ENCODE peak calls at places on chromosomes 5 and 9, in six cellular contexts. K is K562, M is H1, C is HepG2, E is GM12892, N is GM12878. P is an unnamed sample.

GRCh38 chr9:16131269-16131668 is 578.4 kb downstream of the CCDC171 start:
- DNase-seq in E (no peak), N (no peak), K (no peak), C (no peak), M (no peak), P (no peak)

GRCh38 chr9:136711751-136712689 is at the start of gene DIPK1B:
- DNase-seq in K (peak; percentile 96), N (no peak), M (peak; percentile 86), C (no peak), E (no peak), P (no peak)

GRCh38 chr5:148790545-148791333 is 35.7 kb upstream of the ADRB2 start:
- DNase-seq in M (no peak), E (no peak), N (no peak), C (no peak), K (no peak), P (no peak)

GRCh38 chr5:73482383-73483193 is 15.7 kb upstream of the BTF3 start:
- DNase-seq in N (no peak), E (no peak), C (no peak), K (no peak), M (no peak), P (no peak)

GRCh38 chr9:91720313-91720712 is 229.7 kb downstream of the ROR2 start:
- DNase-seq in C (no peak), M (no peak), E (no peak), N (no peak), K (no peak), P (no peak)

GRCh38 chr5:175336781-175337180 is 107.2 kb downstream of the DRD1 start:
- DNase-seq in N (no peak), K (no peak), M (no peak), E (no peak), C (no peak), P (no peak)

GRCh38 chr5:111746791-111747190 is 10.2 kb downstream of the NREP start:
- DNase-seq in C (no peak), E (no peak), M (no peak), N (no peak), K (no peak), P (no peak)

GRCh38 chr5:135857630-135858311 is 23.3 kb downstream of the SLC25A48 start:
- DNase-seq in K (no peak), E (no peak), C (no peak), N (no peak), M (no peak), P (no peak)

GRCh38 chr5:71778678-71779276 is 59.7 kb downstream of the CARTPT start:
- DNase-seq in E (no peak), M (no peak), N (no peak), K (no peak), C (peak; percentile 15), P (no peak)

GRCh38 chr5:1323803-1324173 is 21.1 kb downstream of the CLPTM1L start:
- DNase-seq in N (no peak), E (peak; percentile 13), C (no peak), M (no peak), K (no peak), P (no peak)

GRCh38 chr5:17172801-17173200 is 44.6 kb upstream of the BASP1 start:
- DNase-seq in N (no peak), K (no peak), C (no peak), M (no peak), E (no peak), P (no peak)

GRCh38 chr9:20863910-20864309 is 167.5 kb downstream of the HACD4 start:
- DNase-seq in C (no peak), M (no peak), K (no peak), N (no peak), E (no peak), P (no peak)

GRCh38 chr5:35041251-35041650 is 6.5 kb downstream of the AGXT2 start:
- DNase-seq in E (no peak), M (no peak), N (no peak), C (no peak), K (no peak), P (no peak)

GRCh38 chr9:88980732-88981336 is 10.4 kb upstream of the S1PR3 start:
- DNase-seq in M (no peak), K (no peak), N (no peak), E (no peak), C (no peak), P (no peak)

GRCh38 chr5:122882836-122883235 is 37.4 kb downstream of the SNX24 start:
- DNase-seq in K (no peak), N (no peak), M (no peak), C (no peak), E (no peak), P (no peak)

GRCh38 chr5:122880170-122880689 is 34.8 kb downstream of the SNX24 start:
- DNase-seq in C (no peak), N (no peak), E (no peak), K (no peak), M (no peak), P (no peak)

GRCh38 chr5:122885038-122885517 is 39.7 kb downstream of the SNX24 start:
- DNase-seq in E (no peak), C (no peak), M (no peak), N (no peak), K (no peak), P (no peak)

GRCh38 chr5:122880749-122881148 is 35.3 kb downstream of the SNX24 start:
- DNase-seq in K (no peak), C (no peak), N (peak; percentile 26), E (no peak), M (no peak), P (no peak)

DNA sequence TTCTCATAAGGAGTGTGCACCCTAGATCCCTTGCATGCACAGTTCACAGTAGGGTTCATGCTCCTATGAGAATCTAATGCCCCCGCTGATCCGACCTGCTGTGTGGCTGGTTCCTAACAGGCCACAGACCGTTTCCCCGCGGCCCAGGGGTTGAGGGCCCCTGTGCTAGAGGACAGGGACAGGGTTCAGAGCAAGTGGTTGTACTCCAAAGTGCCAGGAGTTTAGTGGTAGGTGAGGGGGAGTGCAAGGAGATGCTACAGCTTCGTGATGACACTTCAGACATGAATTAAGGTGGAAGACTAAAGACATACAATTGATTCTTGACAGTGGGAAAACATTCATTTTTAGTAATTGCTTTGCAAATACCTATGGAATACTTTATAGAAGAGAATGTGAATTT is 40.5 kb downstream of the SNX24 start:
- DNase-seq in C (no peak), K (no peak), M (no peak), N (no peak), E (no peak), P (no peak)
- TF ChIP-seq POLR2A in C (no peak), K (no peak), M (no peak), N (no peak), E (no peak), P (no peak)

GRCh38 chr5:114362977-114363721 is 1.3 kb downstream of the KCNN2 start:
- DNase-seq in N (no peak), C (no peak), K (no peak), M (peak; percentile 55), E (no peak), P (no peak)
- TF ChIP-seq TAF1 in N (no peak), C (no peak), K (no peak), M (no peak), E (no peak), P (no peak)

GRCh38 chr9:5832543-5833529 is at the start of gene ERMP1:
- DNase-seq in C (peak; percentile 71), K (peak; percentile 67), E (peak; percentile 71), N (no peak), M (peak; percentile 96), P (peak; percentile 75)
- TF ChIP-seq POLR2A in C (peak; percentile 74), K (peak; percentile 78), E (peak; percentile 74), N (peak; percentile 91), M (peak; percentile 62), P (peak; percentile 78)

GRCh38 chr9:113381909-113382411 is 5.2 kb upstream of the HDHD3 start:
- DNase-seq in N (no peak), E (no peak), C (peak; percentile 89), M (no peak), K (no peak), P (no peak)

GRCh38 chr9:113376634-113377531 is at the start of gene HDHD3:
- DNase-seq in N (peak; percentile 40), M (peak; percentile 87), K (peak; percentile 95), E (peak; percentile 94), C (peak; percentile 71), P (peak; percentile 94)

GRCh38 chr9:113375057-113376023 is 1.4 kb downstream of the HDHD3 start:
- DNase-seq in M (no peak), K (no peak), E (no peak), N (no peak), C (no peak), P (no peak)

GRCh38 chr9:113386571-113387393 is 10.0 kb upstream of the HDHD3 start:
- DNase-seq in E (no peak), N (no peak), K (no peak), C (no peak), M (no peak), P (no peak)

DNA sequence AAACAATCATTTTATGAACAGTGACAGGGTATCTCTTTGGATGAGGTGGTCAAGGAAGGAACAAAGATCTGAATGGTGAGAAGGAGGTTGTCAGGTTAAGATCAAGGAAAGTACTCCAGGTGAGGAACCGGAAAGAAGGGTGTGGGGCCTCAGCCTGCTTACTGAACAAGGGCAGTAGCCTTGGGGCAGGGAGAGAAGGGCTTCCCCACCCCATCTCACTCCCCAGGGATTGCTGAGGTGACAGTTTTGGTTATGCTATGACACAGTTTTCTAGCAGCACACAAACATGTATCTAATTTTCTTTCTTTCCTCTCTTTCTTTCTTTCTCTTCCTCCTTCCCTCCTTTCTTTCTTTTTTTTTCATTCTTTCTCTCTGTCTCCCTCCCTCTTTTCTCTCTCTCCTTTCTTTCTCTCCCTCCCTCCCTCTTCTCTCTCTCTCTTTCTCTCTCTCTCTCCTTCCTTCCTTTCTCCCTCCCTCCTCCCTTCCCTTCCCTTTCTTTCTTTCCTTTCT is 4.1 kb upstream of the HDHD3 start:
- DNase-seq in M (no peak), K (no peak), E (no peak), N (peak; percentile 77), C (no peak), P (no peak)
- TF ChIP-seq TAF1 in M (no peak), K (no peak), E (no peak), N (no peak), C (no peak), P (no peak)

GRCh38 chr9:127223266-127223665 is 41.3 kb upstream of the GARNL3 start:
- DNase-seq in N (no peak), C (no peak), M (no peak), E (no peak), K (no peak), P (no peak)

GRCh38 chr9:127224883-127225739 is 39.5 kb upstream of the GARNL3 start:
- DNase-seq in C (peak; percentile 74), N (no peak), E (peak; percentile 96), K (peak; percentile 100), M (peak; percentile 98), P (peak; percentile 96)

GRCh38 chr9:127225747-127226646 is 38.6 kb upstream of the GARNL3 start:
- DNase-seq in N (no peak), C (no peak), K (no peak), M (no peak), E (no peak), P (no peak)

GRCh38 chr9:127223810-127224177 is 40.8 kb upstream of the GARNL3 start:
- DNase-seq in C (no peak), K (no peak), M (no peak), E (no peak), N (no peak), P (no peak)

GRCh38 chr9:127224178-127224882 is 40.2 kb upstream of the GARNL3 start:
- DNase-seq in N (peak; percentile 56), K (peak; percentile 98), C (peak; percentile 85), E (peak; percentile 92), M (peak; percentile 100), P (peak; percentile 94)
- TF ChIP-seq POLR2A in N (peak; percentile 76), K (no peak), C (peak; percentile 69), E (no peak), M (peak; percentile 72), P (no peak)

GRCh38 chr5:171437286-171437821 is 17.9 kb downstream of the FGF18 start:
- DNase-seq in N (no peak), C (no peak), E (no peak), M (no peak), K (no peak), P (no peak)
- TF ChIP-seq TAF1 in N (no peak), C (no peak), E (no peak), M (no peak), K (no peak), P (no peak)